ENCODE peak calls at places on chromosomes 12 and 14, in ten cellular contexts. D is tibial nerve; W is NT2/D1; F is cardiac muscle cell; H is mammary epithelial cell; B is PC-3; T is A549; P is heart left ventricle; I is CD8-positive, alpha-beta memory T cell; Y is psoas muscle. V is an unnamed sample. For H3K4me1, the result is how much of the 10 kb centered on the place peaks cover.

GRCh38 chr14:102977475-102977874 is 55.0 kb downstream of the AMN start:
- DNase-seq in I (no peak), T (no peak), D (no peak), F (no peak), H (no peak), B (no peak), W (no peak), P (no peak), Y (no peak), V (no peak)

GRCh38 chr12:44889871-44890270 is 13.8 kb upstream of the NELL2 start:
- DNase-seq in I (no peak), D (no peak), P (no peak), H (no peak), B (no peak), Y (no peak), T (no peak), W (no peak), F (no peak), V (no peak)

GRCh38 chr12:47705239-47705570 is 625 bp downstream of the RPAP3 start:
- DNase-seq in P (no peak), B (peak), T (no peak), D (no peak), F (no peak), W (no peak), Y (no peak), I (no peak), H (peak), V (no peak)

GRCh38 chr12:96442906-96443305 is 42.7 kb upstream of the CDK17 start:
- DNase-seq in I (no peak), Y (no peak), F (no peak), T (no peak), W (no peak), D (no peak), H (no peak), B (no peak), P (no peak), V (no peak)

GRCh38 chr14:100067971-100068959 is 3.0 kb downstream of the EVL start:
- DNase-seq in P (peak), Y (no peak), D (no peak), B (peak), T (no peak), W (no peak), F (no peak), H (peak), I (peak), V (no peak)

GRCh38 chr14:102900631-102901571 is 21.6 kb upstream of the AMN start:
- DNase-seq in H (no peak), D (no peak), W (no peak), B (no peak), I (no peak), P (no peak), Y (no peak), T (no peak), F (peak), V (no peak)

GRCh38 chr12:89882051-89882450 is 173.4 kb upstream of the ATP2B1 start:
- DNase-seq in F (no peak), D (no peak), I (no peak), H (no peak), B (no peak), T (no peak), W (no peak), P (no peak), Y (no peak), V (no peak)

GRCh38 chr12:32603858-32604257 is 75.2 kb upstream of the DNM1L start:
- DNase-seq in P (no peak), T (no peak), Y (no peak), W (no peak), H (peak), I (no peak), D (no peak), B (peak), F (no peak), V (no peak)

GRCh38 chr12:57626111-57626928 is 6.7 kb downstream of the B4GALNT1 start:
- DNase-seq in P (no peak), B (no peak), D (no peak), H (no peak), Y (peak), W (no peak), I (no peak), F (no peak), T (no peak), V (no peak)

GRCh38 chr14:80278293-80279037 is 67.2 kb upstream of the DIO2 start:
- DNase-seq in I (no peak), B (no peak), Y (no peak), W (no peak), D (peak), H (no peak), P (peak), F (no peak), T (no peak), V (no peak)

GRCh38 chr12:65948320-65949008 is 124.2 kb downstream of the HMGA2 start:
- DNase-seq in I (no peak), W (no peak), P (peak), T (peak), D (peak), B (peak), H (peak), Y (peak), F (no peak), V (peak)

DNA sequence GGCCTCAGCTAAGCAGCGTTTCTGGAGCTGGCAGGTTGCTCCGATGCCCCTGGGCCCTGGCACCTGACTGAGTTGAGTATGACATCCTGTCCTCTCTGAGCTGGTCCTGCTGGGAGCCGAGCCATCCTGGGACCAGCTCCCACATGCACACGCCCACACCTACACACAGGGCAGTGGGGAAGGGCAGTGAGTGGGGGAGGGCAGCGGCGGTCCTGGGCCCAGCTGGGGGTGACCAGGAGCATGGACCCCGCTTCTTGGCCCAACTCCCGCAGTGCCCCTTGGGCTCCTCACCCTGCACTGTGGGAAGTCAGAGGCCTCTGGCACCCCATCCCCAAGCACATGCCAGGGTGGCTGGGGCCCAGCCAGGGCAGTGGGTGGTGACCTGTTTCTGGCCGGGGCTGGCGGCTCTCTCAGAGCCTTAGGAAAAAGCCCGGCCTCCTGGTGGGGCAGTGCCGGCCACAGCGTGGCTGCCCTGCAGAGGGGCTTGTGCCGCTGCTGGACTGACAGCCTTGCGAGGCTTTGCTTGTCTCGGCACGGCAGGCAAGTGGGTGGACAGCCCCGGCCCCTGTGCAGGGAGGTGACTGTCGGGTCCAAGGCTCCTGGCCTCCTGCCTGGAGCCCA is 5.9 kb upstream of the CRIP2 start:
- DNase-seq in P (peak), H (no peak), B (no peak), I (no peak), F (no peak), T (no peak), W (no peak), D (no peak), Y (peak), V (no peak)
- H3K4me1 ChIP-seq in P (half or more), H (under half), B (under half), I (under half), F (half or more), T (under half), W (under half), D (under half), Y (under half), V (under half)

GRCh38 chr14:67360469-67361206 is 510 bp downstream of the EIF2S1 start:
- DNase-seq in T (peak), W (no peak), D (no peak), F (no peak), H (no peak), B (no peak), I (no peak), Y (no peak), P (no peak), V (no peak)
- H3K4me1 ChIP-seq in T (under half), W (under half), D (under half), F (under half), H (under half), B (under half), I (under half), Y (half or more), P (half or more), V (under half)

GRCh38 chr12:113473942-113474341 is 2.3 kb upstream of the LHX5 start:
- DNase-seq in D (no peak), F (no peak), P (no peak), B (peak), T (no peak), I (no peak), W (no peak), H (no peak), Y (no peak), V (no peak)
- H3K4me1 ChIP-seq in D (under half), F (under half), P (under half), B (under half), T (under half), I (under half), W (under half), H (under half), Y (under half), V (under half)

GRCh38 chr12:12477532-12477890 is 85.2 kb downstream of the DUSP16 start:
- DNase-seq in D (no peak), F (no peak), Y (no peak), W (no peak), P (no peak), H (no peak), B (no peak), I (no peak), T (no peak), V (no peak)
- H3K4me1 ChIP-seq in D (under half), F (under half), Y (under half), W (under half), P (under half), H (under half), B (under half), I (under half), T (under half), V (under half)

DNA sequence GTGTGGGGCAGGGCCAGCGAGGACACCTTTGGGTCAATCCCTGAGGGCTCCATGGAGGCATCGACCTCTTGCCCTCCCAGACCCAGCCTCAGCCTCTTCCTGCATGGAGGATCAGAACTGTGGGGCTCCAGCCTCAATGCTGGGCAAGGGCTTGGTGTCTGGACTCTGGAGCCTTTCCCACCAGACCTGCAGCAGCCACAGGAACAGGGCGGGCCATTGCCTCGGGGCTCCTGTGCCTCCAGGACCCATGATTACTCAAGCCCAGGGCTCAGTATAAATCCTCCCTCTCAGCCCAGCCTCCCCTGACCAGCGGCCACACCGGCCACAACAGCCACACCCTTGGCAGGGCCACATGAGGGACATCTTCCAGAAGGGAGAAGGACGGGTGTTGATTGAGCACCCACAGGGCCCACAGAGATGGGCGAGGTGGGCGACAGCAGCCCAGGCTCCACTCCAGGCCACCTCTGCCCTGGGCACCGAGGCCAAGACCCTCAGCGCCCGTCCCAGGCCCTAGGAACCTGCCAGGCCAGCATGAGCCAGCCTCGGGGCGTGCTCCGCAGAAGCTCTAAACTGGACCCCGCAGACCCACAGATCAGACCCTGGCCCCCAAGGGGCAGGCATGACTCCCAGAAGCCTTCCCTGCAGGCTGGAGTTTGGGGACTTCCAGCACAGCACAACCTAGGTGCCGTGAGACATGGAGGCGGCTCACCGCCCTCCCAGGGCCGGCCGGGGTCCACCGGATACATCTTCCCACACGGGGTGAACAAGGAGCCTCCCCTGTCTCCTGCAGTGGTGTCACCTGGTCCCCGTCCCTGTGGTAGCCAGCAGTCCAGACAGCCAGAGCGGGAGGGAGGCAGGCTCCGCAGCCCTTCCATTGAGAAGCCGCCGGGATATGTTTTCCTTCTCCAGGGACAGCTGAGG is 25.1 kb downstream of the NCOR2 start:
- DNase-seq in T (no peak), Y (no peak), P (no peak), D (no peak), W (no peak), B (peak), H (no peak), F (no peak), I (no peak), V (no peak)
- H3K4me1 ChIP-seq in T (half or more), Y (half or more), P (half or more), D (under half), W (half or more), B (under half), H (under half), F (half or more), I (under half), V (half or more)

GRCh38 chr14:64110832-64111231 is 183.3 kb downstream of the ESR2 start:
- DNase-seq in Y (no peak), F (no peak), W (no peak), P (no peak), I (no peak), D (no peak), B (peak), T (no peak), H (peak), V (no peak)
- H3K4me1 ChIP-seq in Y (under half), F (under half), W (under half), P (under half), I (under half), D (under half), B (under half), T (under half), H (under half), V (under half)

DNA sequence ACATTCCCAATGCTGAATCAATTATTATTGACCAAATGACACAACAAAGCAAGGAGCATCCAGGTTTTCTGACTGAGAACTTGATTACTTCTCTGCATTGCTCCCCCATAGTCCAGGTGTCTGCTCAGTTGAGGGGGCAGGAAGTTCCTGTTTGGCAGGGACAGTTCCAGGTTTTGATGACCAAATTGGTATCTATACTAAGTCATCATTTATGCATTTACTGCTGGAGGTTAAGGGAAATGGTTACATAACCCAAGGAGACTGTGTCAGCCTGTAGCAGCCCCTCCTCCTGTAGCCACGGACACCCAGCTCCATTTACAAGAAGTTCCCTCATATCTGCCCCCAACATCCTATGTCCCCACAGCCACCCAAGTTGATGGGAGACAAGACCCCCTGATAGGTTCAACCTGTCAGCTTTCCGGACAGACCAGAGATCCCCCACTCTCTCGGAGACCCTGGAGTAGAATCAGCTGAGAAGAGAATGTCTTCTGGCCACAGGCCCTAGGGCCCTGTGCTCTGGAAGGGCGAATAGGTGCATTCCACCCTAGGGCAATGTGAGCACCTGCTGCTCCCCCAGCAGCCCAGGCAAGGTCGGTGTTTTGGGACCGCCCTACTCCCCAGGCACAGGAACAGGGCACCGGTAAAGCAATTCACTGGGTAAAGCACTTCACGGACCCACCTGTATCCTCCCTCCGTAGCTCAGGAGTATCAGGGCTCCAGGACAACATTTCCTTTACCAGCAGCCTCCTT is 23.6 kb downstream of the IRF2BPL start:
- DNase-seq in P (peak), Y (no peak), D (no peak), T (no peak), H (peak), W (no peak), B (peak), I (no peak), F (no peak), V (no peak)
- H3K4me1 ChIP-seq in P (under half), Y (half or more), D (under half), T (under half), H (under half), W (under half), B (half or more), I (under half), F (under half), V (under half)

DNA sequence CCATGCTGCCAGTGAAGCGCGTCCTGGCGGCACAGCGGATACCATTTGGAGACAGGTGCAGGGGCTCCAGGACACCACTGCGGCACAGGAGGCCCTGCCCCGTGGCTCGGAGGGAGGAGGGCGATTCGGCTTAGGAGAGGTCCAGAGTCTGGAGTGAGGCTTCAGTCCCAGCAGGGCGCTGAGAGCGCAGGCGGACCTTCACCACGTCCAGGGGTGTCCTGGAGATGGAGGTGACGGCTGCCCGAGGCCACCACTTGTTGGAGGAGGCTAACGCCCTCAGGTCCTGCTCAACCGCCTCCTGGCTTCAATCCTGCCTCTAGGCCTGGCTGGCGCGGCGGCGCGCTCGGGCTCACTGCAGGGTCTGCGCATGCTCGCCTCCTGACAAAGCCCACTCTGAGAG is 45.7 kb downstream of the EIF2S3B start:
- DNase-seq in T (no peak), B (no peak), Y (no peak), W (no peak), I (no peak), P (no peak), D (no peak), F (no peak), H (no peak), V (no peak)
- H3K4me1 ChIP-seq in T (under half), B (under half), Y (under half), W (under half), I (under half), P (under half), D (under half), F (under half), H (under half), V (under half)

V was measured in ovary.